ENCODE peak calls at places on chromosome 7, in five cellular contexts. One of them, this sample, is unnamed. For H3K9me3 and H3K27me3, the result is how much of the 10 kb centered on the place peaks cover.

GRCh38 chr7:87920578-87920977 is 13.5 kb upstream of the ADAM22 start:
- DNase-seq in cardiac muscle cell: peak
- DNase-seq in AG04450: no peak
- DNase-seq in HCT116: no peak
- DNase-seq in mammary epithelial cell: no peak
- DNase-seq in this sample: no peak

GRCh38 chr7:37052673-37053072 is 328.4 kb upstream of the AOAH start:
- DNase-seq in cardiac muscle cell: peak
- DNase-seq in AG04450: no peak
- DNase-seq in HCT116: no peak
- DNase-seq in mammary epithelial cell: peak
- DNase-seq in this sample: peak

GRCh38 chr7:37832194-37832593 is 16.2 kb upstream of the NME8 start:
- DNase-seq in cardiac muscle cell: peak
- DNase-seq in AG04450: no peak
- DNase-seq in HCT116: no peak
- DNase-seq in mammary epithelial cell: no peak
- DNase-seq in this sample: peak

GRCh38 chr7:12107841-12108249 is 103.2 kb upstream of the TMEM106B start:
- DNase-seq in cardiac muscle cell: no peak
- DNase-seq in AG04450: no peak
- DNase-seq in HCT116: no peak
- DNase-seq in mammary epithelial cell: no peak
- DNase-seq in this sample: no peak

GRCh38 chr7:74134117-74134539 is 40.0 kb upstream of the EIF4H start:
- DNase-seq in cardiac muscle cell: peak
- DNase-seq in AG04450: no peak
- DNase-seq in HCT116: no peak
- DNase-seq in mammary epithelial cell: peak
- DNase-seq in this sample: no peak

GRCh38 chr7:45578467-45578866 is 4.3 kb downstream of the ADCY1 start:
- DNase-seq in cardiac muscle cell: no peak
- DNase-seq in AG04450: no peak
- DNase-seq in HCT116: no peak
- DNase-seq in mammary epithelial cell: no peak
- DNase-seq in this sample: no peak

GRCh38 chr7:141053626-141054025 is 20.2 kb upstream of the TMEM178B start:
- DNase-seq in cardiac muscle cell: no peak
- DNase-seq in AG04450: no peak
- DNase-seq in HCT116: no peak
- DNase-seq in mammary epithelial cell: no peak
- DNase-seq in this sample: no peak

GRCh38 chr7:76515999-76516443 is 5.7 kb downstream of the UPK3B start:
- DNase-seq in cardiac muscle cell: peak
- DNase-seq in AG04450: no peak
- DNase-seq in HCT116: no peak
- DNase-seq in mammary epithelial cell: no peak
- DNase-seq in this sample: no peak

GRCh38 chr7:15015545-15016314 is 113.2 kb upstream of the DGKB start:
- DNase-seq in cardiac muscle cell: peak
- DNase-seq in AG04450: peak
- DNase-seq in HCT116: peak
- DNase-seq in mammary epithelial cell: peak
- DNase-seq in this sample: peak

GRCh38 chr7:62361-63116 is 129.8 kb upstream of the FAM20C start:
- DNase-seq in cardiac muscle cell: no peak
- DNase-seq in AG04450: no peak
- DNase-seq in HCT116: no peak
- DNase-seq in mammary epithelial cell: no peak
- DNase-seq in this sample: no peak

GRCh38 chr7:123715198-123715597 is 33.6 kb downstream of the WASL start:
- DNase-seq in cardiac muscle cell: no peak
- DNase-seq in AG04450: no peak
- DNase-seq in HCT116: no peak
- DNase-seq in mammary epithelial cell: no peak
- DNase-seq in this sample: no peak

GRCh38 chr7:47482013-47482761 is 99.7 kb downstream of the TNS3 start:
- DNase-seq in cardiac muscle cell: peak
- DNase-seq in AG04450: peak
- DNase-seq in HCT116: no peak
- DNase-seq in mammary epithelial cell: peak
- DNase-seq in this sample: peak

GRCh38 chr7:18760046-18760445 is 264.5 kb downstream of the HDAC9 start:
- DNase-seq in cardiac muscle cell: no peak
- DNase-seq in AG04450: no peak
- DNase-seq in HCT116: no peak
- DNase-seq in mammary epithelial cell: no peak
- DNase-seq in this sample: no peak

GRCh38 chr7:99359465-99360154 is 14.9 kb upstream of the ARPC1B start:
- DNase-seq in cardiac muscle cell: no peak
- DNase-seq in AG04450: no peak
- DNase-seq in HCT116: no peak
- DNase-seq in mammary epithelial cell: no peak
- DNase-seq in this sample: no peak

GRCh38 chr7:84204655-84205054 is 10.1 kb upstream of the SEMA3A start:
- DNase-seq in cardiac muscle cell: peak
- DNase-seq in AG04450: peak
- DNase-seq in HCT116: no peak
- DNase-seq in mammary epithelial cell: peak
- DNase-seq in this sample: no peak

GRCh38 chr7:94444808-94445207 is 50.1 kb downstream of the COL1A2 start:
- DNase-seq in cardiac muscle cell: no peak
- DNase-seq in AG04450: no peak
- DNase-seq in HCT116: no peak
- DNase-seq in mammary epithelial cell: no peak
- DNase-seq in this sample: no peak

GRCh38 chr7:110308791-110309190 is 782.1 kb upstream of the LRRN3 start:
- DNase-seq in cardiac muscle cell: no peak
- DNase-seq in AG04450: no peak
- DNase-seq in HCT116: no peak
- DNase-seq in mammary epithelial cell: no peak
- DNase-seq in this sample: no peak

GRCh38 chr7:16083931-16084330 is 337.4 kb downstream of the CRPPA start:
- DNase-seq in cardiac muscle cell: peak
- DNase-seq in AG04450: no peak
- DNase-seq in HCT116: peak
- DNase-seq in mammary epithelial cell: peak
- DNase-seq in this sample: no peak

GRCh38 chr7:22996470-22996869 is 17.5 kb downstream of the HYCC1 start:
- DNase-seq in cardiac muscle cell: no peak
- DNase-seq in AG04450: no peak
- DNase-seq in HCT116: no peak
- DNase-seq in mammary epithelial cell: peak
- DNase-seq in this sample: no peak

GRCh38 chr7:16136896-16137295 is 284.4 kb downstream of the CRPPA start:
- DNase-seq in cardiac muscle cell: peak
- DNase-seq in AG04450: no peak
- DNase-seq in HCT116: no peak
- DNase-seq in mammary epithelial cell: no peak
- DNase-seq in this sample: no peak

GRCh38 chr7:13911920-13912319 is 77.5 kb downstream of the ETV1 start:
- DNase-seq in cardiac muscle cell: no peak
- DNase-seq in AG04450: no peak
- DNase-seq in HCT116: no peak
- DNase-seq in mammary epithelial cell: no peak
- DNase-seq in this sample: no peak

GRCh38 chr7:112204776-112205347 is 1.3 kb downstream of the DOCK4 start:
- DNase-seq in cardiac muscle cell: peak
- DNase-seq in AG04450: no peak
- DNase-seq in HCT116: no peak
- DNase-seq in mammary epithelial cell: peak
- DNase-seq in this sample: no peak

GRCh38 chr7:42666994-42667393 is 244.9 kb downstream of the C7orf25 start:
- DNase-seq in cardiac muscle cell: no peak
- DNase-seq in AG04450: no peak
- DNase-seq in HCT116: no peak
- DNase-seq in mammary epithelial cell: no peak
- DNase-seq in this sample: no peak

GRCh38 chr7:130903358-130903974 is 169.5 kb upstream of the KLF14 start:
- DNase-seq in cardiac muscle cell: peak
- DNase-seq in AG04450: peak
- DNase-seq in HCT116: no peak
- DNase-seq in mammary epithelial cell: peak
- DNase-seq in this sample: no peak

GRCh38 chr7:100951888-100952560 is 2.7 kb downstream of the MUC3A start:
- DNase-seq in cardiac muscle cell: no peak
- DNase-seq in AG04450: no peak
- DNase-seq in HCT116: no peak
- DNase-seq in mammary epithelial cell: no peak
- DNase-seq in this sample: no peak

GRCh38 chr7:1230411-1231213 is 2.1 kb upstream of the UNCX start:
- DNase-seq in cardiac muscle cell: no peak
- DNase-seq in AG04450: no peak
- DNase-seq in HCT116: no peak
- DNase-seq in mammary epithelial cell: no peak
- DNase-seq in this sample: no peak

GRCh38 chr7:100694196-100694745 is at the start of gene GIGYF1:
- DNase-seq in cardiac muscle cell: peak
- DNase-seq in AG04450: no peak
- DNase-seq in HCT116: no peak
- DNase-seq in mammary epithelial cell: peak
- DNase-seq in this sample: peak

GRCh38 chr7:11541330-11541729 is 290.7 kb downstream of the THSD7A start:
- DNase-seq in cardiac muscle cell: no peak
- DNase-seq in AG04450: no peak
- DNase-seq in HCT116: no peak
- DNase-seq in mammary epithelial cell: no peak
- DNase-seq in this sample: no peak

GRCh38 chr7:96320437-96320836 is 1.5 kb downstream of the SLC25A13 start:
- DNase-seq in cardiac muscle cell: no peak
- DNase-seq in AG04450: no peak
- DNase-seq in HCT116: no peak
- DNase-seq in mammary epithelial cell: no peak
- DNase-seq in this sample: no peak

GRCh38 chr7:150876817-150877526 is 24.7 kb downstream of the AOC1 start:
- DNase-seq in cardiac muscle cell: peak
- DNase-seq in AG04450: peak
- DNase-seq in HCT116: peak
- DNase-seq in mammary epithelial cell: peak
- DNase-seq in this sample: peak

GRCh38 chr7:148028165-148028564 is 562.4 kb upstream of the C7orf33 start:
- DNase-seq in cardiac muscle cell: no peak
- DNase-seq in AG04450: no peak
- DNase-seq in HCT116: no peak
- DNase-seq in mammary epithelial cell: no peak
- DNase-seq in this sample: no peak

GRCh38 chr7:52064493-52064892 is 747.9 kb upstream of the COBL start:
- DNase-seq in cardiac muscle cell: no peak
- DNase-seq in AG04450: no peak
- DNase-seq in HCT116: no peak
- DNase-seq in mammary epithelial cell: no peak
- DNase-seq in this sample: no peak

DNA sequence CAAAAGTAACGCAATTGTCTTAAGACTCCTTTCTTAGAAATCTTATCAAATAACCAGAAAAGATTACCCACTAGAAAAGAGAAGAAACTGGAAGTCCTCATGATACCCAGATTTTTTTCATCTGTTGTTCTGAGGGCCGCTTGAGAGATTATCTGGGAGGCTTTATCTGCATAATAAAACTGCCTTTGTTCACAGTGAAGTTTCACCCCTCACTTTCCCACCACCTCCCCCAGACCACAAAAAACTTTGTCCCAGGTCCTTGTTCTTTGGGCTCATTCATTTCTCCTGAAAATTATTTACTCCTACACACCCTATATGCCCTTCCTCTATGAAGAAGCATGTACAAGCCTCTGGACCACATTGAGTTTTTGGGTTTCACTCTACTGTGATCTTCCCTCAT is 745.1 kb upstream of the COBL start:
- DNase-seq in cardiac muscle cell: no peak
- DNase-seq in AG04450: no peak
- DNase-seq in HCT116: no peak
- DNase-seq in mammary epithelial cell: no peak
- DNase-seq in this sample: no peak
- H3K4me3 ChIP-seq in cardiac muscle cell: no peak
- H3K4me3 ChIP-seq in AG04450: no peak
- H3K4me3 ChIP-seq in HCT116: no peak
- H3K4me3 ChIP-seq in mammary epithelial cell: no peak
- H3K4me3 ChIP-seq in this sample: no peak

DNA sequence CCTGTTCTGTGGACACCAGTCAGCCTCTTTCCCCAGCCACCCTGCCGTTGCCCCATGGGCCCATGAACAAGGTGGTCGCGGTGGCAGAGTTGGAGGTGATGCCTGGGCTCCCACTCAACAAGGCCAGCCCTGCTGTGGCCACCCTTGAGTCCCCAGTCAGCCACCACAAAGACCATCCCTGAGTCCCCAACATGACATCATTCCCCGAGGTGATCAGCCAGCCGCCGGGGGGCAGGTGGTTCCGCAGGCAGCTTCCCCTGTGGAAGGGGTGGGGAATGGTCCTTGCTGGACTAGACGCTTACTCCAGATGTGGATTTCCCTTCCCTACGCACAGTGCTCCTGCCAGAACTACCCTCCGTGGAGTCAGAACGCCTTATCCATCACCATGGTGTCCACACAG is 271.7 kb downstream of the PTPRN2 start:
- DNase-seq in cardiac muscle cell: no peak
- DNase-seq in AG04450: no peak
- DNase-seq in HCT116: no peak
- DNase-seq in mammary epithelial cell: no peak
- DNase-seq in this sample: no peak
- H3K9me3 ChIP-seq in cardiac muscle cell: under half
- H3K9me3 ChIP-seq in AG04450: half or more
- H3K9me3 ChIP-seq in HCT116: under half
- H3K9me3 ChIP-seq in mammary epithelial cell: half or more
- H3K9me3 ChIP-seq in this sample: under half

GRCh38 chr7:27212587-27213149 is 12.8 kb upstream of the HOXA13 start:
- DNase-seq in cardiac muscle cell: no peak
- DNase-seq in AG04450: no peak
- DNase-seq in HCT116: no peak
- DNase-seq in mammary epithelial cell: no peak
- DNase-seq in this sample: no peak
- H3K27me3 ChIP-seq in cardiac muscle cell: half or more
- H3K27me3 ChIP-seq in AG04450: half or more
- H3K27me3 ChIP-seq in HCT116: under half
- H3K27me3 ChIP-seq in mammary epithelial cell: under half
- H3K27me3 ChIP-seq in this sample: under half

DNA sequence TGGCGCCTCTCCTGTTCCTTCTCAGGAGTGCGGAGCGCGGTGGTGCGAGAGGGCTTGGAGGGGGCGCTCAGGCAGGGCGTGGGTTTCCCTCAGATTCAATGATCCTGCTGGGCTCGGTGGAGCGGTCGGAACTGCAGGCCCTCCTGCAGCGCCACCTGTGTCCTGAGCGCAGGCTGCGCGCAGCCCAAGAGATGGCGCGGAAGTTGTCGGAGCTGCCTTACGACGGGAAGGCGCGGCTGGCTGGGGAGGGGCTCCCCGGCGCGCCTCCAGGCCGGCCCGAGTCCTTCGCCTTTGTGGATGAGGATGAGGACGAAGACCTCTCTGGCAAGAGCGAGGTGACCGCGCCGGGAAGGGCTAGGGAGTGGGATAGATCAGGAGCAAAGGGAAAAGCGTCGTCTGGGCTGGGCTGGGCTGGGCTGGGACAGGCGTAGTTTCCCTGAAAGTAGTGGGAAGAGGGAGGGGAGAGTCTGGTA is 17.0 kb downstream of the FAM131B start:
- DNase-seq in cardiac muscle cell: peak
- DNase-seq in AG04450: no peak
- DNase-seq in HCT116: peak
- DNase-seq in mammary epithelial cell: peak
- DNase-seq in this sample: no peak
- H3K4me3 ChIP-seq in cardiac muscle cell: no peak
- H3K4me3 ChIP-seq in AG04450: no peak
- H3K4me3 ChIP-seq in HCT116: peak
- H3K4me3 ChIP-seq in mammary epithelial cell: peak
- H3K4me3 ChIP-seq in this sample: no peak

This sample was measured in MG63.